ENCODE peak calls at places on chromosomes 2 and 18, in six cellular contexts. A is ovary, U is neural progenitor cell, H is gastrocnemius medialis, Q is adrenal gland, D is hepatocyte. K is an unnamed sample. For H3K9me3, the result is how much of the 10 kb centered on the place peaks cover.

GRCh38 chr2:98867539-98868309 is 68.3 kb downstream of the CRACDL start:
- DNase-seq in A (no peak), U (no peak), H (no peak), Q (no peak), D (no peak), K (no peak)

GRCh38 chr2:147135401-147135800 is 709.4 kb upstream of the ACVR2A start:
- DNase-seq in A (no peak), U (no peak), H (no peak), Q (no peak), D (no peak), K (peak)

GRCh38 chr2:27262379-27263286 is at the start of gene SLC30A3:
- DNase-seq in A (peak), U (peak), H (peak), Q (peak), D (peak), K (peak)

GRCh38 chr2:239278941-239279365 is 121.9 kb downstream of the HDAC4 start:
- DNase-seq in A (no peak), U (no peak), H (peak), Q (peak), D (no peak), K (no peak)

GRCh38 chr2:166632616-166633015 is 138.6 kb upstream of the SCN7A start:
- DNase-seq in A (no peak), U (no peak), H (no peak), Q (no peak), D (no peak), K (peak)

GRCh38 chr2:85631316-85631715 is 15.3 kb downstream of the USP39 start:
- DNase-seq in A (no peak), U (no peak), H (no peak), Q (no peak), D (no peak), K (no peak)

GRCh38 chr2:40208478-40208877 is 243.4 kb downstream of the SLC8A1 start:
- DNase-seq in A (no peak), U (no peak), H (no peak), Q (no peak), D (no peak), K (no peak)

GRCh38 chr2:207474871-207475485 is 54.8 kb upstream of the CREB1 start:
- DNase-seq in A (no peak), U (peak), H (no peak), Q (peak), D (peak), K (peak)

GRCh38 chr2:110931648-110932047 is 189.1 kb upstream of the BCL2L11 start:
- DNase-seq in A (no peak), U (no peak), H (no peak), Q (no peak), D (no peak), K (peak)
- H3K9me3 ChIP-seq in A (under half), U (under half), H (under half), Q (under half), D (under half), K (under half)

GRCh38 chr2:23859234-23859633 is 67.7 kb downstream of the ATAD2B start:
- DNase-seq in A (no peak), U (no peak), H (no peak), Q (no peak), D (no peak), K (no peak)
- H3K9me3 ChIP-seq in A (under half), U (under half), H (under half), Q (under half), D (under half), K (under half)

GRCh38 chr2:52000156-52000855 is 968.4 kb upstream of the NRXN1 start:
- DNase-seq in A (no peak), U (no peak), H (no peak), Q (no peak), D (no peak), K (no peak)

GRCh38 chr2:51997571-51997970 is 965.6 kb upstream of the NRXN1 start:
- DNase-seq in A (no peak), U (no peak), H (no peak), Q (no peak), D (no peak), K (no peak)

GRCh38 chr2:51996569-51996917 is 964.6 kb upstream of the NRXN1 start:
- DNase-seq in A (no peak), U (no peak), H (no peak), Q (no peak), D (no peak), K (no peak)

GRCh38 chr2:51995293-51995692 is 963.4 kb upstream of the NRXN1 start:
- DNase-seq in A (no peak), U (no peak), H (no peak), Q (no peak), D (no peak), K (peak)

GRCh38 chr2:51998890-51999289 is 967.0 kb upstream of the NRXN1 start:
- DNase-seq in A (no peak), U (no peak), H (no peak), Q (no peak), D (no peak), K (no peak)
- H3K9me3 ChIP-seq in A (under half), U (under half), H (under half), Q (under half), D (under half), K (under half)

DNA sequence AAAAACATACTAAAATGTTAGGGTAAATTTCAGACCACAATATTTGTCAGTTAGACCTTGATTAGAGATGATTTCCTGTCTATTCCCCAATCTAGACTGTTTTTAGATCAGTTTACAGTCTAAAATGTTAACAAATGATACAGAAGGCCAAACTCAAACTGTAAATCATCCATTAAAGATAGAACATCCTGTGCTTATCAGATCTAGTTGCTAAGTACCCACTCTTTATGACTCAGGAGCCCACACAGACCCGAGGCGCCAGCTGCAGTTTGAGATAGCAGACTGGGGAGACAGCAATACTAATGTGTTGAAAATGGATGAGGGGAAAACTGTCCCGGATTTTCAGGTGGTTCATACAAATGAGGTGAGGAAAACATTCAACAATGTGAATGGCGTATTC is 113.3 kb downstream of the SCG2 start:
- DNase-seq in A (no peak), U (no peak), H (no peak), Q (peak), D (peak), K (peak)
- H3K9me3 ChIP-seq in A (under half), U (under half), H (under half), Q (under half), D (under half), K (under half)

DNA sequence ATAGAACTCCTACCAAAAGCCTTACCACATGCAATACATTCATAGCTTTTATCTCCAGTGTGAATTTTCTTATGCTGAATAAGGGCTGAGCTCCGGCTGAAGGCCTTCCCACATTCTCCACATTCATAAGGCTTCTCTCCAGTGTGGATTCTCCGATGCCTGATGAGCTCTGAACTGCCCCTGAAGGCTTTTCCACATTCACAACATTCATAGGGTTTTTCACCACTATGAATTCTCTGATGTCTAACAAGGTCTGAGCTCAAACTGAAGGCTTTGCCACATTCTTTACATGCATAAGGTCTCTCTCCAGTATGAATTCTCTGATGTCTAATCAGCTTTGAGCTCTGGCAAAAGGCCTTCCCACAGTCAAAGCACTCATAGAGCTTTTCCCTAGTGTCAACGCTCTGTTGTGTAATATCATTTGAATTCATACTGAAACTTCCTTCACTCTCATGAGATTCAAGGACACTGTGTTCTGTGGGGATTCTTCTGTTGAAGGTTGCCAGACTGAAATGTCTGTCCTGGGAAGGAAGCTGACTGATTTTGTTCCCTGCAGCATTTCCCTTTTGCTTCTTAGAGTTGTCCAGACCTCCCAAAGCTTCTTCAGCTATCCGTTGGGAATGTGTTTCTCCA is 12.9 kb downstream of the ZNF397 start:
- DNase-seq in A (no peak), U (no peak), H (no peak), Q (no peak), D (no peak), K (no peak)
- H3K9me3 ChIP-seq in A (under half), U (under half), H (under half), Q (under half), D (under half), K (under half)

GRCh38 chr18:72119082-72119481 is 425.1 kb downstream of the CBLN2 start:
- DNase-seq in A (no peak), U (no peak), H (no peak), Q (no peak), D (no peak), K (no peak)
- H3K9me3 ChIP-seq in A (under half), U (under half), H (under half), Q (under half), D (under half), K (under half)

GRCh38 chr18:23272498-23273232 is 137.4 kb downstream of the CABLES1 start:
- DNase-seq in A (no peak), U (no peak), H (no peak), Q (no peak), D (no peak), K (no peak)
- H3K9me3 ChIP-seq in A (under half), U (under half), H (under half), Q (under half), D (under half), K (under half)

DNA sequence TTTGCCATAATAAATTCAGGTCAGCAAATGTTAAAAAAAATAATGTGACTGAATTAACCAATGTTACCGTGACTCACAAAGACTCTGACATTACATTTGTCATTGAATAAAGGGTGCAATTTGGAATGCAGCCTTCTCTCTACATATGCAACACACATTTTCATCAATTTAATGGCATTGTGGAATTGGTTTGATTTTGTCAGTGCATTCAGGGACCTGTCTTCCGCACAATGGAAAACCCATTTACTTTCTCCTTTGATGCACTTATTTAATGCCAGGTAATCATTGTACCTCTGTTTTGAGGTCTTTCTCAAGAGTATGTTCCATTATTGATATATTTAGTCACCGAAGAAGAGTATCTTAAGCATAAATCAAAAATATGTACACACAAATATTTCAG is 1099.3 kb downstream of the SOCS6 start:
- DNase-seq in A (no peak), U (no peak), H (no peak), Q (no peak), D (no peak), K (no peak)
- H3K9me3 ChIP-seq in A (under half), U (under half), H (under half), Q (under half), D (under half), K (under half)

DNA sequence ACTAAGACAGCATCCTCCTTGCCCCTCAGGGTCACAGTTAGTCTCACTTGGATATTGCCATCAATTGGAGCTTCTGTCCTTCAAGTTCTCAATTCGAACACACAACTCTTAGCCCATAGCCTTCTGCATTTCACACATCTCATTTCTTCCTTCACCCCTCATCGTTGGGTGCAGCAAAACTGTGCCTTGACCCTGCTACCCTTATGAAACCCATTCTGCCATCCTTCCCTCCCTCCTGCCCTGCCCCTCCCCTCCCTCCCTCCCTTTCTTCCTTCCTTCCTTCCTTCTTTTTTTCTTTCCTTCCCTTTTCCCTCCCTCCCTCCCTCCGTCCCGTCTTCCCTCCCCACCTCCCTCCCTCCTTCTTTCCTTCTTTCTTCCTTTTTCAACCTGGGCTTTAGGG is 80.7 kb upstream of the CYRIA start:
- DNase-seq in A (no peak), U (no peak), H (no peak), Q (no peak), D (no peak), K (no peak)
- H3K9me3 ChIP-seq in A (under half), U (under half), H (under half), Q (under half), D (under half), K (under half)

GRCh38 chr2:66899109-66899508 is 464.2 kb downstream of the MEIS1 start:
- DNase-seq in A (no peak), U (no peak), H (no peak), Q (no peak), D (no peak), K (no peak)

GRCh38 chr2:66896151-66896550 is 461.2 kb downstream of the MEIS1 start:
- DNase-seq in A (no peak), U (no peak), H (no peak), Q (no peak), D (no peak), K (peak)

GRCh38 chr2:66899648-66900047 is 464.7 kb downstream of the MEIS1 start:
- DNase-seq in A (no peak), U (no peak), H (no peak), Q (no peak), D (no peak), K (no peak)

GRCh38 chr2:66897676-66898280 is 462.9 kb downstream of the MEIS1 start:
- DNase-seq in A (no peak), U (no peak), H (no peak), Q (no peak), D (no peak), K (no peak)

GRCh38 chr2:66897181-66897580 is 462.3 kb downstream of the MEIS1 start:
- DNase-seq in A (no peak), U (no peak), H (no peak), Q (no peak), D (no peak), K (no peak)
- H3K9me3 ChIP-seq in A (under half), U (under half), H (under half), Q (under half), D (under half), K (under half)

K was measured in cardiac muscle cell.